ENCODE peak calls at places on chromosomes 13 and 19, in four cellular contexts. C is left cardiac atrium, Q is EL, V is cardiac septum. J is an unnamed sample.

GRCh38 chr19:53463263-53463662 is 4.3 kb upstream of the ZNF813 start:
- DNase-seq in Q (peak; percentile 16), V (peak; percentile 80), C (peak; percentile 75), J (peak; percentile 38)

GRCh38 chr13:94706854-94707399 is 5.4 kb downstream of the SOX21 start:
- DNase-seq in Q (no peak), V (no peak), C (no peak), J (no peak)

GRCh38 chr13:86383151-86383550 is 583.9 kb upstream of the SLITRK6 start:
- DNase-seq in V (no peak), C (no peak), Q (no peak), J (no peak)

GRCh38 chr19:18070181-18070580 is 16.6 kb downstream of the IL12RB1 start:
- DNase-seq in Q (no peak), V (no peak), C (no peak), J (peak; percentile 28)

GRCh38 chr19:14381689-14382474 is 638 bp downstream of the ADGRE5 start:
- DNase-seq in C (peak; percentile 65), Q (peak; percentile 40), V (peak; percentile 88), J (peak; percentile 69)

GRCh38 chr19:51094696-51095279 is 12.1 kb upstream of the KLK14 start:
- DNase-seq in C (no peak), V (no peak), Q (peak; percentile 9), J (peak; percentile 47)

GRCh38 chr13:42524487-42525034 is 49.4 kb upstream of the TNFSF11 start:
- DNase-seq in Q (peak; percentile 19), C (no peak), V (no peak), J (no peak)

GRCh38 chr13:51158923-51159322 is 47.8 kb upstream of the C13orf42 start:
- DNase-seq in Q (no peak), V (no peak), C (no peak), J (peak; percentile 7)

GRCh38 chr13:89900104-89900760 is 1447.3 kb upstream of the MIR17HG start:
- DNase-seq in C (no peak), V (no peak), Q (no peak), J (no peak)

GRCh38 chr19:16612631-16613030 is 15.4 kb downstream of the MED26 start:
- DNase-seq in V (no peak), C (no peak), Q (no peak), J (no peak)

GRCh38 chr13:98044301-98044700 is 90.8 kb downstream of the IPO5 start:
- DNase-seq in Q (no peak), C (no peak), V (no peak), J (no peak)

GRCh38 chr13:40136896-40137295 is 481.4 kb downstream of the COG6 start:
- DNase-seq in Q (no peak), V (no peak), C (no peak), J (no peak)

GRCh38 chr19:12783849-12784393 is 7.4 kb upstream of the JUNB start:
- DNase-seq in Q (peak; percentile 47), C (peak; percentile 82), V (peak; percentile 86), J (no peak)

GRCh38 chr13:107650081-107650701 is 565.1 kb downstream of the LIG4 start:
- DNase-seq in Q (no peak), C (peak; percentile 52), V (no peak), J (peak; percentile 58)

GRCh38 chr13:73129023-73129422 is 70.2 kb downstream of the KLF5 start:
- DNase-seq in V (no peak), Q (peak; percentile 29), C (no peak), J (no peak)

GRCh38 chr19:18295034-18295451 is 13.6 kb upstream of the JUND start:
- DNase-seq in C (no peak), V (no peak), Q (no peak), J (no peak)

GRCh38 chr19:12726988-12727316 is 3.2 kb upstream of the TNPO2 start:
- DNase-seq in V (no peak), C (no peak), Q (no peak), J (no peak)

GRCh38 chr19:2034729-2035589 is 16.1 kb downstream of the MKNK2 start:
- DNase-seq in C (peak; percentile 54), V (no peak), Q (peak; percentile 28), J (peak; percentile 36)

J was measured in Daoy.